ENCODE peak calls at places on chromosome 20, in seven cellular contexts. C, K, R, Y, Z, L and G are unnamed samples.
A peak's percentile ranks its signal among the peaks of the same experiment; 100 is the strongest.

GRCh38 chr20:9613871-9614270 is 99.5 kb downstream of the LAMP5 start:
- DNase-seq in C (no peak), L (no peak), K (no peak), R (no peak), Y (peak; percentile 45), Z (no peak), G (no peak)

GRCh38 chr20:10788877-10789276 is 115.1 kb upstream of the JAG1 start:
- DNase-seq in C (no peak), Y (no peak), L (no peak), K (peak; percentile 55), Z (no peak), R (no peak), G (no peak)

GRCh38 chr20:346640-347316 is at the start of gene NRSN2:
- DNase-seq in L (peak; percentile 66), Z (peak; percentile 53), Y (peak; percentile 55), R (no peak), C (peak; percentile 87), K (peak; percentile 40), G (peak; percentile 41)

GRCh38 chr20:49572857-49573256 is 4.9 kb upstream of the PTGIS start:
- DNase-seq in Y (no peak), L (peak; percentile 71), C (no peak), K (no peak), Z (no peak), R (no peak), G (no peak)

GRCh38 chr20:844473-845225 is 11.1 kb downstream of the FAM110A start:
- DNase-seq in K (peak; percentile 91), L (peak; percentile 95), Z (peak; percentile 85), R (peak; percentile 7), C (peak; percentile 98), Y (peak; percentile 90), G (peak; percentile 78)

GRCh38 chr20:49286689-49287551 is 9.1 kb upstream of the ZNFX1 start:
- DNase-seq in L (no peak), K (no peak), Y (no peak), C (no peak), R (peak; percentile 47), Z (no peak), G (peak; percentile 40)

GRCh38 chr20:56342783-56343182 is 16.0 kb upstream of the FAM210B start:
- DNase-seq in C (no peak), R (no peak), L (no peak), K (no peak), Y (no peak), Z (no peak), G (no peak)

GRCh38 chr20:13524339-13524738 is 114.4 kb downstream of the TASP1 start:
- DNase-seq in C (no peak), Y (no peak), Z (no peak), L (no peak), R (no peak), K (no peak), G (no peak)

GRCh38 chr20:35252037-35252461 is 25.6 kb downstream of the MMP24 start:
- DNase-seq in R (no peak), Y (no peak), K (no peak), L (no peak), Z (no peak), C (no peak), G (no peak)

GRCh38 chr20:47438464-47439381 is 63.0 kb upstream of the NCOA3 start:
- DNase-seq in Z (no peak), Y (no peak), L (no peak), C (peak; percentile 61), K (no peak), R (no peak), G (no peak)

GRCh38 chr20:21082584-21082983 is 23.6 kb downstream of the LINC00237 start:
- DNase-seq in K (no peak), Y (no peak), C (no peak), Z (no peak), R (no peak), L (no peak), G (no peak)

GRCh38 chr20:40938020-40938419 is 90.6 kb upstream of the TOP1 start:
- DNase-seq in C (no peak), Y (no peak), Z (no peak), K (no peak), L (peak; percentile 52), R (no peak), G (no peak)

GRCh38 chr20:32566379-32567374 is 18.5 kb downstream of the NOL4L start:
- DNase-seq in L (no peak), Y (no peak), Z (no peak), K (no peak), C (no peak), R (no peak), G (no peak)

GRCh38 chr20:2874456-2874855 is 1.2 kb downstream of the PTPRA start:
- DNase-seq in Y (no peak), R (no peak), Z (no peak), L (no peak), C (no peak), K (no peak), G (peak; percentile 4)

GRCh38 chr20:9989066-9989724 is 45.6 kb upstream of the ANKEF1 start:
- DNase-seq in R (no peak), Y (peak; percentile 41), K (no peak), Z (no peak), C (no peak), L (no peak), G (no peak)

GRCh38 chr20:13105071-13105470 is 96.3 kb downstream of the SPTLC3 start:
- DNase-seq in C (no peak), R (no peak), L (no peak), K (no peak), Z (no peak), Y (no peak), G (no peak)

GRCh38 chr20:22977047-22977785 is 57.9 kb upstream of the SSTR4 start:
- DNase-seq in R (no peak), Z (no peak), K (peak; percentile 63), C (no peak), Y (no peak), L (no peak), G (no peak)

GRCh38 chr20:48846516-48847492 is 19.0 kb upstream of the PREX1 start:
- DNase-seq in L (peak; percentile 73), Z (no peak), R (peak; percentile 61), K (no peak), Y (no peak), C (peak; percentile 80), G (no peak)

GRCh38 chr20:47653892-47654291 is 131.4 kb downstream of the SULF2 start:
- DNase-seq in L (no peak), C (no peak), Y (no peak), R (no peak), Z (no peak), K (no peak), G (no peak)

GRCh38 chr20:56373942-56374341 is 15.2 kb downstream of the FAM210B start:
- DNase-seq in Y (peak; percentile 93), R (peak; percentile 93), L (no peak), Z (no peak), C (no peak), K (no peak), G (peak; percentile 97)

GRCh38 chr20:21096321-21097043 is 9.7 kb downstream of the LINC00237 start:
- DNase-seq in Z (no peak), L (peak; percentile 72), Y (no peak), K (no peak), R (no peak), C (no peak), G (peak; percentile 55)

GRCh38 chr20:4289875-4290274 is 274.5 kb upstream of the RNF24 start:
- DNase-seq in Y (no peak), C (no peak), Z (no peak), K (no peak), R (no peak), L (no peak), G (no peak)
- TF ChIP-seq CTCF in Y (peak; percentile 5), C (peak; percentile 28), Z (no peak), K (no peak), R (peak; percentile 15), L (peak; percentile 45), G (peak; percentile 57)

GRCh38 chr20:42604998-42605970 is 584.4 kb downstream of the PTPRT start:
- DNase-seq in R (no peak), K (no peak), Z (no peak), Y (no peak), C (no peak), L (no peak), G (no peak)

GRCh38 chr20:42612262-42612661 is 577.4 kb downstream of the PTPRT start:
- DNase-seq in Z (no peak), K (no peak), L (no peak), Y (no peak), R (no peak), C (no peak), G (no peak)

GRCh38 chr20:42611423-42611822 is 578.3 kb downstream of the PTPRT start:
- DNase-seq in Z (no peak), K (no peak), C (no peak), Y (no peak), R (no peak), L (no peak), G (no peak)

GRCh38 chr20:42610070-42610469 is 579.6 kb downstream of the PTPRT start:
- DNase-seq in Z (no peak), Y (no peak), C (no peak), L (no peak), K (no peak), R (no peak), G (no peak)
- TF ChIP-seq CTCF in Z (no peak), Y (no peak), C (no peak), L (peak; percentile 28), K (no peak), R (no peak), G (no peak)

GRCh38 chr20:63856111-63856511 is 5.2 kb upstream of the ABHD16B start:
- DNase-seq in K (no peak), Y (no peak), L (peak; percentile 65), Z (no peak), R (no peak), C (peak; percentile 25), G (no peak)

GRCh38 chr20:63859166-63859699 is 2.1 kb upstream of the ABHD16B start:
- DNase-seq in R (no peak), C (peak; percentile 26), K (no peak), Z (no peak), Y (no peak), L (no peak), G (no peak)

GRCh38 chr20:63857751-63858392 is 3.4 kb upstream of the ABHD16B start:
- DNase-seq in L (no peak), R (no peak), Z (no peak), Y (peak; percentile 44), C (peak; percentile 29), K (no peak), G (no peak)

GRCh38 chr20:63860325-63861051 is 810 bp upstream of the ABHD16B start:
- DNase-seq in K (no peak), Y (no peak), C (peak; percentile 23), Z (no peak), L (no peak), R (peak; percentile 88), G (no peak)

GRCh38 chr20:63858393-63859165 is 2.7 kb upstream of the ABHD16B start:
- DNase-seq in K (no peak), C (peak; percentile 69), Y (peak; percentile 35), L (peak; percentile 66), R (no peak), Z (no peak), G (peak; percentile 25)
- TF ChIP-seq CTCF in K (no peak), C (no peak), Y (peak; percentile 38), L (peak; percentile 55), R (no peak), Z (no peak), G (peak; percentile 47)

GRCh38 chr20:6882911-6883310 is 115.4 kb downstream of the BMP2 start:
- DNase-seq in L (no peak), K (no peak), Y (peak; percentile 3), R (no peak), Z (no peak), C (no peak), G (no peak)

DNA sequence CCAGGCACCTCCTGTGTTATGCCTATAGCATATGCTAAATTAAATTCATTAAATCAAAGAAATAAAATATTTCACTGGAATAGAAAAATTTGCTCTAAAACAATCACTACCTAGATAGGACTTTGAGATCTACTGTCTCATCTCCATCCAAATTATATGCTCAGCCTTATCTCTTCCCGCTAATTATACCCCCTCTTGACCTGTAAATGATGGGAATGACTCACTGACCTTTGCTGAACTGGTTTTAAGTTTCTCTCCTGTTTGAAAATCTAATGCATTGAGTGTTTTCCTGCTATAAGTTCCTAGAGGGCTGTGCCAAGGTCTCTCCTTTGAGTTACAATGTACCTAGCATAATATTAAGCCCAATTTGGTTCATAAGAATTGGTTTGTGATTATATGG is 110.1 kb downstream of the BMP2 start:
- DNase-seq in Z (no peak), L (no peak), C (no peak), R (no peak), K (no peak), Y (no peak), G (no peak)
- TF ChIP-seq CTCF in Z (no peak), L (no peak), C (no peak), R (no peak), K (no peak), Y (no peak), G (no peak)